ENCODE peak calls at places on chromosome 11, in ten cellular contexts. X is upper lobe of right lung; P is transverse colon; E is effector memory CD4-positive, alpha-beta T cell; W is WERI-Rb-1; H is naive thymus-derived CD4-positive, alpha-beta T cell; A is PC-3; F is tibial nerve; I is astrocyte; Y is lower lobe of right lung. K is an unnamed sample. For H3K9me3, the result is how much of the 10 kb centered on the place peaks cover.

GRCh38 chr11:57555393-57555792 is 12.1 kb downstream of the UBE2L6 start:
- DNase-seq in Y (no peak), A (no peak), F (no peak), W (no peak), I (no peak), P (no peak), H (no peak), X (no peak), E (no peak), K (no peak)

GRCh38 chr11:6629892-6630631 is 10.8 kb upstream of the TPP1 start:
- DNase-seq in F (no peak), P (peak), H (no peak), A (no peak), I (no peak), W (no peak), Y (no peak), E (no peak), X (no peak), K (no peak)

GRCh38 chr11:7967826-7968225 is 2.6 kb upstream of the NLRP10 start:
- DNase-seq in A (no peak), F (no peak), I (no peak), H (no peak), W (no peak), P (no peak), Y (no peak), E (no peak), X (no peak), K (no peak)

GRCh38 chr11:58866788-58867187 is 22.3 kb upstream of the GLYATL2 start:
- DNase-seq in A (no peak), E (no peak), Y (no peak), H (no peak), P (no peak), F (no peak), X (no peak), I (no peak), W (no peak), K (no peak)

GRCh38 chr11:128735935-128736610 is 42.2 kb downstream of the FLI1 start:
- DNase-seq in A (no peak), W (no peak), H (peak), F (no peak), E (no peak), Y (no peak), I (no peak), X (no peak), P (no peak), K (no peak)

GRCh38 chr11:3046190-3046589 is 11.0 kb downstream of the CARS1 start:
- DNase-seq in X (no peak), H (no peak), E (no peak), F (no peak), A (peak), P (no peak), I (no peak), Y (no peak), W (peak), K (no peak)

GRCh38 chr11:73974611-73975478 is 7.8 kb downstream of the UCP2 start:
- DNase-seq in X (no peak), A (no peak), F (no peak), W (no peak), P (no peak), Y (no peak), H (no peak), E (no peak), I (no peak), K (no peak)

GRCh38 chr11:132716037-132716436 is 816.3 kb downstream of the OPCML start:
- DNase-seq in Y (no peak), A (no peak), W (no peak), P (no peak), X (no peak), F (no peak), E (no peak), I (no peak), H (no peak), K (no peak)

GRCh38 chr11:128956401-128957203 is 13.9 kb upstream of the TP53AIP1 start:
- DNase-seq in H (peak), E (no peak), P (peak), X (no peak), W (peak), A (peak), F (no peak), I (peak), Y (no peak), K (no peak)

GRCh38 chr11:79383874-79384273 is 57.0 kb downstream of the TENM4 start:
- DNase-seq in W (no peak), P (no peak), A (no peak), I (no peak), F (no peak), H (no peak), X (no peak), E (no peak), Y (no peak), K (no peak)

GRCh38 chr11:60831501-60832079 is 10.3 kb upstream of the CCDC86 start:
- DNase-seq in I (peak), H (no peak), A (peak), X (no peak), P (no peak), F (no peak), Y (no peak), W (no peak), E (no peak), K (no peak)

GRCh38 chr11:31499576-31500178 is 9.7 kb downstream of the IMMP1L start:
- DNase-seq in X (no peak), I (peak), F (no peak), A (no peak), H (no peak), W (no peak), E (no peak), P (no peak), Y (no peak), K (no peak)

GRCh38 chr11:132336781-132337535 is 966.5 kb downstream of the NTM start:
- DNase-seq in P (no peak), X (no peak), H (no peak), I (no peak), A (no peak), Y (no peak), F (no peak), W (no peak), E (no peak), K (no peak)

GRCh38 chr11:102453286-102453797 is 777 bp upstream of the TMEM123 start:
- DNase-seq in W (no peak), Y (no peak), A (peak), E (no peak), X (no peak), F (peak), I (no peak), H (no peak), P (no peak), K (no peak)

GRCh38 chr11:15826826-15827225 is 529.5 kb downstream of the SOX6 start:
- DNase-seq in E (no peak), F (no peak), W (peak), I (no peak), Y (no peak), A (no peak), X (peak), H (no peak), P (peak), K (no peak)

GRCh38 chr11:54985731-54986130 is 276.2 kb upstream of the TRIM48 start:
- DNase-seq in H (no peak), W (no peak), F (no peak), I (no peak), Y (no peak), X (no peak), P (no peak), E (no peak), A (no peak), K (no peak)
- H3K9me3 ChIP-seq in H (under half), W (under half), F (under half), I (under half), Y (under half), X (under half), P (under half), E (under half), A (half or more), K (under half)

DNA sequence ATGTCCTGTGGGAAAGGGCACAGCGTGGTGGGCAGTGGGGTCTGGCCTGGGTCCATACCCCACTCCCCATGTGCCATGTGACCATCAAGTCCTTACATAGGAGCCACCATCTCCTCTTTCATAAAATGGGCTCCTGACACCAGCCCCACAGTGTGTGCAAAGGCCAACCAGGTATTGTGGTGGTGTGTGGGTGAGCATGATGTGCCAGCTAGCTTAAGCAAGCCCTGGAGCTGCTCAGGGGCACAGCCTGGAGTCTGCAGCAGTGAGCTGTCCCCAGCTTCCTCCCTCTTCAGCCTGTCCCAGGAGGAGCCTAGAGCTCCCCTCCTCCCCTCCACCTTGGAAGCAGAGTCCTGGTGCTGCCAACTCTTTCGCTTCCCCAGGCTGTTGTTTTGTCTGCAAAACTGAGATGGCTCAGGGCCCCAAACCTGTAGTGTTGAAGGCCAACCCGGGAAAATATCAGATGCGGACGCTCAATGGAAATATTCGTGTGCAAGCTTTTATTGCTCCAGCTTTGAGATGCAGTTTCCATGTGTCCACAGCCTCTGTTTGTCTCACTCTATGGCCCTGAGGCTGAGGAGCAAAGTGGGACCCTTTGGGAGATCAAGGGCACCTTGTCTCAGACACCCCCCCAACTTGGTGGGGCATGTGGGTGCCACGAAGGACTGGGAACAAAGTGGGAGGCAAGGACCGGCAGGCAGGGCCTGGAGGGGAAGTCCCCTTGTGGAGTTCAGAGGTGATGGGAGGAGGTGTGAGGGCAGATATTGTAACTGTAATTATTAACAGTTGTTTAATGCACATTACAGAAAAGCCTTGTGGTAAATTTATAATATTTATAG is 92.6 kb downstream of the CTTN start:
- DNase-seq in H (no peak), A (no peak), W (no peak), Y (peak), F (no peak), I (no peak), X (peak), P (no peak), E (no peak), K (peak)
- H3K9me3 ChIP-seq in H (under half), A (under half), W (under half), Y (under half), F (under half), I (under half), X (under half), P (under half), E (under half), K (under half)

GRCh38 chr11:88555829-88556202 is 218.3 kb upstream of the CTSC start:
- DNase-seq in H (no peak), X (no peak), E (no peak), F (no peak), P (no peak), Y (no peak), W (no peak), I (peak), A (peak), K (no peak)
- H3K9me3 ChIP-seq in H (under half), X (under half), E (under half), F (under half), P (under half), Y (under half), W (under half), I (under half), A (under half), K (under half)

GRCh38 chr11:29606596-29606995 is 410.2 kb downstream of the KCNA4 start:
- DNase-seq in E (no peak), H (no peak), A (no peak), P (no peak), X (no peak), Y (no peak), F (no peak), W (no peak), I (no peak), K (no peak)
- H3K9me3 ChIP-seq in E (under half), H (under half), A (under half), P (under half), X (under half), Y (under half), F (under half), W (under half), I (under half), K (under half)

GRCh38 chr11:55793321-55793720 is 2.0 kb upstream of the OR5D14 start:
- DNase-seq in F (no peak), Y (no peak), W (no peak), I (no peak), E (no peak), P (no peak), A (no peak), X (no peak), H (no peak), K (no peak)

GRCh38 chr11:55791606-55792005 is 3.8 kb upstream of the OR5D14 start:
- DNase-seq in Y (no peak), F (no peak), P (no peak), X (no peak), E (no peak), I (no peak), W (no peak), A (no peak), H (no peak), K (no peak)

GRCh38 chr11:55795256-55795655 is at the start of gene OR5D14:
- DNase-seq in H (no peak), W (no peak), E (no peak), P (no peak), F (no peak), Y (no peak), X (no peak), I (no peak), A (no peak), K (no peak)
- H3K9me3 ChIP-seq in H (under half), W (under half), E (under half), P (under half), F (under half), Y (under half), X (under half), I (under half), A (under half), K (under half)

GRCh38 chr11:63785823-63786222 is 17.2 kb upstream of the ZFTA start:
- DNase-seq in H (no peak), W (no peak), I (no peak), Y (no peak), X (no peak), E (no peak), A (no peak), F (no peak), P (no peak), K (no peak)

GRCh38 chr11:63795066-63795465 is 18.2 kb upstream of the SPINDOC start:
- DNase-seq in X (no peak), A (no peak), P (no peak), F (no peak), E (no peak), Y (no peak), I (no peak), H (no peak), W (no peak), K (no peak)

GRCh38 chr11:63793163-63793562 is 20.1 kb upstream of the SPINDOC start:
- DNase-seq in P (no peak), F (no peak), Y (no peak), E (no peak), I (no peak), X (no peak), A (no peak), H (no peak), W (no peak), K (no peak)

DNA sequence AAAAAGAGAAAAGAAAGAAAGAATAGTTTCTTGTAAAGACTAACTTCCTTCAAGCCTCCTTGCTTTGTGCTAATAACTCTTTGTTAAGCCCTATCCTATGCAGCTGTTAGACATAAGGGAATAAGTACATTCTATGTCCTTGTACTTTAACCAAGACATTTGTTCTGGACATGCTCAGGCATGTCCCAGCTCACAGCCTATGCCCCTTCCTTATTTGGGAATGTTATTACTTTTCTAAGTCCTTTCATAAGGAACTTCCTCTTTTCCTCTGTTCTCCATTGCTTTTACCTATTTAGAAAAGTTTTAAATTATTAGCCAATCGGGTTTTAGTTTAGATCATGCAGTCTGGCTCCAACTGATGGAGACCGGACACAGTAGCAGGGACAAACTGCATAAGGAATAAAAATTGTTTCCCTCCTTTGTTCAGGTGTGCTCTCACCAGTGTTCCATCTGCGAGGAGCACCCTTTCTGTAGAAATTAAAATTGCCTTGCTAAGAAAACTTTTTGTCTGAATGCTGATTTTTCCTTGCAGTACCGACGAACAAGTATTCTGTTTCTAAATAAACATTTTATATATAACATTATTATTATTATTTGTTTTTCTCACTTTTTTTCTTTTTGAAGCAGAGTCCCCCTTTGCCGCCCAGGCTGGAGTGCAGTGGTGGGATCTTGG is 21.6 kb upstream of the SPINDOC start:
- DNase-seq in A (no peak), P (no peak), H (no peak), E (no peak), W (no peak), X (no peak), F (no peak), Y (no peak), I (no peak), K (no peak)
- H3K9me3 ChIP-seq in A (under half), P (under half), H (under half), E (under half), W (under half), X (under half), F (under half), Y (under half), I (under half), K (under half)

DNA sequence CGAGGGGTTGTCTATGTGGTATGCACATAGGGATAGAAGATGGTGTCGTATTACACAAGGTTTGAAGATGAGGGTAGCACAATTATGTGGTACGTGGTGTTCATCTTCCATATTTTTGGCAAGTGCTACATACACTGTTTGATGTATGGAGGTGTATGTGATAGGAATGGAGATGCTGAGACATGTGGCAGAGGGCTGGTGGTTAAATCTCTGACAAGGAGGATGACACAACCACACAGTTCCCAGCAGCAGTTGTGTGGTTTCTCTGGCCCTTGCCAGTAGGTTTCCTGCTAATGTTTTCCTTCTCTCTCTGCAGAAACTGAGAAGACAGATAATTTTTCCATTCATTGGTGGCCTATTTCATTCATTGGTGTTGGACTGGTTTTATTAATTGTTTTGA is 17.0 kb downstream of the NCR3LG1 start:
- DNase-seq in X (no peak), P (no peak), E (no peak), Y (no peak), A (no peak), I (no peak), F (no peak), H (no peak), W (no peak), K (no peak)
- H3K9me3 ChIP-seq in X (under half), P (under half), E (under half), Y (under half), A (under half), I (under half), F (under half), H (under half), W (under half), K (under half)

GRCh38 chr11:134531331-134532135 is 119.5 kb upstream of the B3GAT1 start:
- DNase-seq in F (no peak), H (no peak), P (no peak), X (peak), Y (peak), E (no peak), I (no peak), A (no peak), W (peak), K (no peak)

GRCh38 chr11:134532176-134532920 is 120.3 kb upstream of the B3GAT1 start:
- DNase-seq in P (no peak), E (no peak), H (no peak), W (peak), A (no peak), I (no peak), F (no peak), Y (peak), X (peak), K (no peak)

GRCh38 chr11:134532921-134533421 is 120.9 kb upstream of the B3GAT1 start:
- DNase-seq in I (no peak), P (no peak), A (no peak), Y (no peak), X (peak), F (no peak), W (peak), E (no peak), H (no peak), K (no peak)

GRCh38 chr11:134529212-134530096 is 117.4 kb upstream of the B3GAT1 start:
- DNase-seq in W (peak), I (no peak), P (no peak), H (no peak), A (no peak), X (peak), E (no peak), Y (peak), F (no peak), K (no peak)

DNA sequence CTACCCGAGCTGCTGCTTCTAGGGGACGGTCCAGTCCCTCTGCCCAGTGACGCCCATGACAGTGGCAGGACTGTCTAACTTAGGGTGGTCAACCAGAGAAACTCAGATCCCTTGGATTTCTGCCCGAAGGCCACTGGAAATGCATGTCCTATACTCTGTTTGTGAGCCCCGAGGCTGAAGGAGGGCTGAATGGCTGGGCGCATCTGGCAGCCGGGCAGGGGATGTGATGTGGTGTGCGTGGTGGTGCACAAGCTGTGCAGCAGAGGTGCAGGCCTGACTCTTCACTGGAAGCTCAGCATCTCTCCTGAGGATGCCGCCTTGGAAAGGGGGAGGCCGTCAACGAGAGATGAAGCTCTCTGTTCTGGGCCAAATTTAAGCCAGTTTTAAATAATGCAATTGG is 118.8 kb upstream of the B3GAT1 start:
- DNase-seq in Y (peak), F (no peak), E (no peak), P (no peak), I (no peak), H (no peak), A (no peak), W (no peak), X (peak), K (no peak)
- H3K9me3 ChIP-seq in Y (under half), F (under half), E (under half), P (under half), I (under half), H (under half), A (under half), W (under half), X (under half), K (under half)

GRCh38 chr11:1127664-1128162 is 30.0 kb upstream of the MUC5AC start:
- DNase-seq in P (no peak), E (no peak), X (no peak), I (no peak), Y (no peak), H (no peak), F (no peak), W (no peak), A (no peak), K (no peak)

GRCh38 chr11:1126491-1126926 is 31.2 kb upstream of the MUC5AC start:
- DNase-seq in I (no peak), X (peak), P (peak), A (no peak), Y (no peak), E (no peak), H (no peak), F (no peak), W (no peak), K (no peak)

GRCh38 chr11:1125803-1126202 is 31.9 kb upstream of the MUC5AC start:
- DNase-seq in E (no peak), H (no peak), F (no peak), Y (no peak), A (no peak), W (no peak), P (no peak), I (no peak), X (no peak), K (no peak)

GRCh38 chr11:1128333-1129142 is 29.2 kb upstream of the MUC5AC start:
- DNase-seq in P (no peak), H (no peak), I (no peak), F (no peak), X (peak), A (no peak), Y (no peak), W (no peak), E (no peak), K (no peak)

GRCh38 chr11:1126935-1127663 is 30.7 kb upstream of the MUC5AC start:
- DNase-seq in P (no peak), W (no peak), A (no peak), X (peak), H (no peak), F (no peak), I (no peak), Y (no peak), E (no peak), K (no peak)
- H3K9me3 ChIP-seq in P (under half), W (under half), A (under half), X (under half), H (under half), F (under half), I (under half), Y (under half), E (under half), K (under half)